ENCODE peak calls at places on chromosome 1, in eight cellular contexts. O is CD4-positive, alpha-beta T cell; B is sciatic nerve; C is body of pancreas; A is Panc1; N is IMR-90; E is CD8-positive, alpha-beta T cell; H is Right ventricle myocardium inferior. L is an unnamed sample.

GRCh38 chr1:12065872-12066271 is 2.8 kb downstream of the TNFRSF8 start:
- ATAC-seq in N (no peak), E (no peak), A (no peak), C (no peak), H (no peak), O (no peak), B (no peak), L (no peak)

GRCh38 chr1:201774224-201774982 is 54.6 kb upstream of the IPO9 start:
- ATAC-seq in E (no peak), O (no peak), H (no peak), A (no peak), C (no peak), N (peak), B (no peak), L (peak)

GRCh38 chr1:29822895-29823294 is 586.6 kb downstream of the PTPRU start:
- ATAC-seq in E (no peak), A (no peak), O (no peak), C (no peak), B (no peak), H (no peak), N (no peak), L (no peak)

GRCh38 chr1:12851779-12852178 is 3.3 kb upstream of the HNRNPCL1 start:
- ATAC-seq in C (no peak), H (no peak), N (no peak), E (no peak), O (no peak), B (no peak), A (peak), L (no peak)

GRCh38 chr1:26771285-26771642 is 16.5 kb upstream of the PIGV start:
- ATAC-seq in A (peak), H (no peak), B (peak), C (no peak), N (no peak), E (no peak), O (no peak), L (peak)

GRCh38 chr1:213457097-213457680 is 406.1 kb downstream of the RPS6KC1 start:
- ATAC-seq in E (no peak), H (peak), B (peak), O (no peak), A (no peak), N (no peak), C (no peak), L (no peak)

GRCh38 chr1:99662581-99663208 is 16.8 kb downstream of the PALMD start:
- ATAC-seq in A (no peak), E (no peak), N (peak), B (peak), O (no peak), C (peak), H (peak), L (no peak)

GRCh38 chr1:82775402-82776000 is 974.8 kb downstream of the ADGRL2 start:
- ATAC-seq in A (no peak), C (no peak), B (no peak), E (no peak), N (no peak), O (no peak), H (no peak), L (no peak)

GRCh38 chr1:54794401-54795099 is 6.6 kb downstream of the TTC22 start:
- ATAC-seq in O (no peak), H (no peak), C (peak), N (peak), A (no peak), B (no peak), E (no peak), L (peak)

GRCh38 chr1:226073184-226073950 is 10.9 kb downstream of the H3-3A start:
- ATAC-seq in B (no peak), H (no peak), C (no peak), A (no peak), O (no peak), E (no peak), N (no peak), L (no peak)

GRCh38 chr1:13794231-13795187 is 94.5 kb downstream of the PRDM2 start:
- ATAC-seq in O (no peak), H (no peak), N (no peak), A (no peak), C (no peak), E (no peak), B (no peak), L (no peak)

GRCh38 chr1:92017656-92018055 is 12.1 kb upstream of the EPHX4 start:
- ATAC-seq in H (no peak), E (no peak), N (no peak), A (no peak), O (no peak), C (no peak), B (no peak), L (no peak)

GRCh38 chr1:64917328-64917861 is 49.0 kb downstream of the JAK1 start:
- ATAC-seq in H (peak), B (peak), O (peak), N (peak), E (no peak), A (peak), C (peak), L (peak)

GRCh38 chr1:65630855-65631254 is 161.8 kb upstream of the PDE4B start:
- ATAC-seq in H (no peak), C (no peak), O (no peak), E (no peak), N (peak), B (peak), A (no peak), L (no peak)

GRCh38 chr1:157403608-157404007 is 148.7 kb downstream of the FCRL5 start:
- ATAC-seq in C (no peak), O (no peak), A (no peak), H (no peak), N (no peak), B (no peak), E (no peak), L (no peak)

GRCh38 chr1:87820667-87821066 is 492.0 kb downstream of the LMO4 start:
- ATAC-seq in C (no peak), B (no peak), N (no peak), A (no peak), E (no peak), H (no peak), O (no peak), L (no peak)

GRCh38 chr1:116259665-116260064 is 113.4 kb upstream of the ATP1A1 start:
- ATAC-seq in O (no peak), C (no peak), H (no peak), E (no peak), B (no peak), A (no peak), N (no peak), L (no peak)

L was measured in SK-N-SH treated with all-trans-retinoic acid at 6 μM for 48 hours.